ENCODE peak calls at places on chromosomes 4 and X, in six cellular contexts. One of them, this sample, is unnamed.

GRCh38 chrX:74449937-74450330 is 28.6 kb downstream of the SLC16A2 start:
- DNase-seq in AG10803: peak
- DNase-seq in body of pancreas: no peak
- DNase-seq in colonic mucosa: no peak
- DNase-seq in AG09309: peak
- DNase-seq in hepatocyte: no peak
- DNase-seq in this sample: no peak

GRCh38 chr4:947491-947971 is 15.3 kb downstream of the TMEM175 start:
- DNase-seq in body of pancreas: no peak
- DNase-seq in AG10803: no peak
- DNase-seq in hepatocyte: no peak
- DNase-seq in colonic mucosa: no peak
- DNase-seq in AG09309: no peak
- DNase-seq in this sample: no peak

GRCh38 chrX:104195489-104196084 is 29.3 kb downstream of the FAM199X start:
- DNase-seq in AG09309: peak
- DNase-seq in hepatocyte: peak
- DNase-seq in AG10803: peak
- DNase-seq in colonic mucosa: peak
- DNase-seq in body of pancreas: peak
- DNase-seq in this sample: peak

GRCh38 chr4:160811956-160812355 is 1351.8 kb downstream of the FSTL5 start:
- DNase-seq in AG09309: no peak
- DNase-seq in hepatocyte: no peak
- DNase-seq in AG10803: no peak
- DNase-seq in colonic mucosa: no peak
- DNase-seq in body of pancreas: no peak
- DNase-seq in this sample: no peak

GRCh38 chr4:77174426-77174825 is 17.4 kb downstream of the CCNG2 start:
- DNase-seq in hepatocyte: no peak
- DNase-seq in body of pancreas: no peak
- DNase-seq in colonic mucosa: no peak
- DNase-seq in AG10803: peak
- DNase-seq in AG09309: no peak
- DNase-seq in this sample: no peak

GRCh38 chrX:46575991-46576392 is 2.4 kb downstream of the CHST7 start:
- DNase-seq in AG09309: no peak
- DNase-seq in AG10803: peak
- DNase-seq in hepatocyte: no peak
- DNase-seq in body of pancreas: peak
- DNase-seq in colonic mucosa: peak
- DNase-seq in this sample: no peak

GRCh38 chr4:151700566-151701316 is 60.1 kb downstream of the GATB start:
- DNase-seq in AG10803: no peak
- DNase-seq in AG09309: no peak
- DNase-seq in colonic mucosa: no peak
- DNase-seq in body of pancreas: no peak
- DNase-seq in hepatocyte: no peak
- DNase-seq in this sample: no peak

GRCh38 chr4:150256841-150257273 is 178.6 kb downstream of the DCLK2 start:
- DNase-seq in colonic mucosa: peak
- DNase-seq in AG09309: no peak
- DNase-seq in hepatocyte: peak
- DNase-seq in AG10803: no peak
- DNase-seq in body of pancreas: no peak
- DNase-seq in this sample: no peak

GRCh38 chr4:126778348-126778747 is 854.4 kb upstream of the INTU start:
- DNase-seq in hepatocyte: no peak
- DNase-seq in colonic mucosa: no peak
- DNase-seq in AG10803: peak
- DNase-seq in AG09309: peak
- DNase-seq in body of pancreas: no peak
- DNase-seq in this sample: no peak

GRCh38 chrX:139720979-139721378 is 13.0 kb upstream of the MCF2 start:
- DNase-seq in colonic mucosa: no peak
- DNase-seq in AG09309: no peak
- DNase-seq in hepatocyte: no peak
- DNase-seq in body of pancreas: no peak
- DNase-seq in AG10803: no peak
- DNase-seq in this sample: no peak

DNA sequence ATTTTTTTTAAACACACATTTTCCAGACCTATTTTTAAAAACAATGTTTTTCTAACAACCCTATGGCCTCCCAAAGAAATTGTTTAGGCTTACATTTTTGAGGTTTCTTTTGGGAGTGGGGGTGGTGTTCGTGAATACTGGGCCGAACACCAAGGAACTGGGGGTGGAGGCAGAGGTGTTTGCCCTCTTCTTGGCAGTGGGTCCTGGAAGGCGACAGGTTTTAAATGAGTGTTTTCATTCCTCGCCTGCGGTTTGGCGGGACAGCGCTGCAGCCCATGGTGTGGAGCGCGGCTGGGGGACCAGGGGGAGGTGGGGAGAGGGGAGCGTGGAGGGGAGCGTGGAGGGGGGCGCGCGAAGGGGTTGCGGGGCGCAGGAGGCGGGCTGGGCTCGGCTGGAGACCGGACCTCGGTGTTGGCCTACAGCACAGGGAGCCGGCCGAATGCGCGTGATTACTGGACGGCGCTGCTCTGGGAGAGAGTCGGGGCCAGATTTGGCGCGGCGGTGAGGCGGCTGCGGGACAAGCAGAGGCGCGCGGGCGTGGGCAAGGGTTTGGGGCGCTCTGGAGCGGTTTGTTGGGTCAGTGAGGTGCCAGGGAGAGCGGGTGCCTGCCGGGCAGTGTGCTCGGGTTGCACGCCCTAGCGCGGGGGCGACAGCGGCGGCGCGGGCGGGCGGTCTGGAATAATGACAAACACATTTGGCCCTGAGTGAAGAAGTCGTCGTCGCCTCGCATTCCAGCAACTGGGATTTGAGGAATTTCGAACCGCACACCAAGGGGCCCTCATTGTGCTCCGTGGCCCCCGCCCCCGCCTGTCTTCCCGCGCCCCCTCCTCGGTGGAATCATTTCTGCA is 762 bp downstream of the PDGFRA start:
- DNase-seq in body of pancreas: no peak
- DNase-seq in colonic mucosa: no peak
- DNase-seq in hepatocyte: peak
- DNase-seq in AG09309: no peak
- DNase-seq in AG10803: peak
- DNase-seq in this sample: no peak
- H3K4me3 ChIP-seq in body of pancreas: no peak
- H3K4me3 ChIP-seq in colonic mucosa: peak
- H3K4me3 ChIP-seq in hepatocyte: peak
- H3K4me3 ChIP-seq in AG09309: peak
- H3K4me3 ChIP-seq in AG10803: peak
- H3K4me3 ChIP-seq in this sample: peak

GRCh38 chrX:43121637-43122036 is 343.7 kb upstream of the PPP1R2C start:
- DNase-seq in hepatocyte: no peak
- DNase-seq in body of pancreas: no peak
- DNase-seq in colonic mucosa: no peak
- DNase-seq in AG09309: no peak
- DNase-seq in AG10803: no peak
- DNase-seq in this sample: no peak
- TF ChIP-seq CTCF in hepatocyte: peak
- TF ChIP-seq CTCF in body of pancreas: no peak
- TF ChIP-seq CTCF in colonic mucosa: no peak
- TF ChIP-seq CTCF in AG09309: no peak
- TF ChIP-seq CTCF in AG10803: no peak
- TF ChIP-seq CTCF in this sample: no peak

GRCh38 chr4:140719693-140720092 is 36.5 kb downstream of the TBC1D9 start:
- DNase-seq in hepatocyte: no peak
- DNase-seq in AG09309: no peak
- DNase-seq in AG10803: no peak
- DNase-seq in body of pancreas: no peak
- DNase-seq in colonic mucosa: no peak
- DNase-seq in this sample: no peak

GRCh38 chr4:140719022-140719421 is 37.2 kb downstream of the TBC1D9 start:
- DNase-seq in AG10803: peak
- DNase-seq in colonic mucosa: no peak
- DNase-seq in hepatocyte: no peak
- DNase-seq in AG09309: no peak
- DNase-seq in body of pancreas: no peak
- DNase-seq in this sample: no peak

GRCh38 chr4:140721088-140721421 is 35.1 kb downstream of the TBC1D9 start:
- DNase-seq in AG09309: no peak
- DNase-seq in body of pancreas: no peak
- DNase-seq in AG10803: no peak
- DNase-seq in hepatocyte: no peak
- DNase-seq in colonic mucosa: no peak
- DNase-seq in this sample: no peak

GRCh38 chr4:140718240-140718639 is 37.9 kb downstream of the TBC1D9 start:
- DNase-seq in body of pancreas: no peak
- DNase-seq in AG09309: no peak
- DNase-seq in colonic mucosa: no peak
- DNase-seq in hepatocyte: no peak
- DNase-seq in AG10803: peak
- DNase-seq in this sample: no peak

DNA sequence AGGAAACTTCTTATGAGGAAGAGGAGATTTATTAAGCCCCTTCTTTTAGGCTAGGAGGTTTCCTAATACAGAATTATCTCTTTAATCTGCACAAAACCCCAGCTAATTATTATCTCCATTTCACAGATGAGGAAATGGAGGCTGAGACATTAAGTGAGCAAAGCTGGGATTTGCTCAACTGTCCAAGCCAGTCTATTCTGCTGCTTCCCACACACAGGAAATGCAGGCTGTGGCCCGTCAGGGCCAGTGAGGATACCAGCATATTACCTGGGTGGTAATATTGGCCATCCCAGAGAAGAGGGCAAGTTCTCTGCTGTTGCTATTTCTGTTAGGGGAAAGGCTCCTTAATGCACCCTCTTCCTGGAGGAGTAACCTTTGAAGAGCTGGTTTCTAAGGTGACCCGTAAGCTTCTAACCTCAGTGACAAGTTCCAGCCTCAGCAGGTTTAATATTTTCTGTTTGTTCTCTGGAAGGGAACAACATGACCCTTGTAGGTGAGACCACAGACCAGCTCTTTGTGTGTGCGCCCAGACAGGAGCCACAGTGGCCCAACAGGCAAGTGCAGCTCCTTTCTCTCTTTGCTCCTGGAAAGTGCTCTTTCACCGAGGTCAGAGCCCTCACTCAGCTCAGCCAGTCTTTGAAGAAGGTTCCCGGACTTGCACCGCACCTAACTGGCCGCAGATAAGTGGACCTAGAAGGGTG is 35.6 kb downstream of the TBC1D9 start:
- DNase-seq in AG10803: no peak
- DNase-seq in AG09309: no peak
- DNase-seq in body of pancreas: no peak
- DNase-seq in colonic mucosa: no peak
- DNase-seq in hepatocyte: no peak
- DNase-seq in this sample: no peak
- H3K4me3 ChIP-seq in AG10803: no peak
- H3K4me3 ChIP-seq in AG09309: no peak
- H3K4me3 ChIP-seq in body of pancreas: no peak
- H3K4me3 ChIP-seq in colonic mucosa: no peak
- H3K4me3 ChIP-seq in hepatocyte: no peak
- H3K4me3 ChIP-seq in this sample: no peak

DNA sequence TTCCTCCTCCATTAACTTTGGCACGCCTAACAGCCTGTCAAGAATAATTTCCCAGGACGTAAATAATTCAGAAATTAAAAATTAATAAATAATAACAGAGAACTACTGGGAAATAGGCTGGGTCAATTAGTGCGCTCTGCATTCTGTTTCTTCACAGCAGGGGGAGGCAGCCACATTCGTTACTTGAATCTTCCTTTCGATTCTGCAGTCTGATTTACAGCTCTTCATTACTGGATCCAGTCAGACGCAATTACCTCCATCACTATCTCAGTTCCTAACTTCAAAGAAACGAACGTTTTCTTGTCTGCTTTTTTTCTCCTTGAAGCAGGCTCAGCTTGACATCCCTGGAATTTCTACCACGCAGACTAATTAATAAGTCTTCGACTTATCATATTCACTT is 9.0 kb upstream of the RPL34 start:
- DNase-seq in colonic mucosa: no peak
- DNase-seq in AG10803: peak
- DNase-seq in body of pancreas: no peak
- DNase-seq in AG09309: no peak
- DNase-seq in hepatocyte: peak
- DNase-seq in this sample: no peak
- TF ChIP-seq CTCF in colonic mucosa: no peak
- TF ChIP-seq CTCF in AG10803: peak
- TF ChIP-seq CTCF in body of pancreas: no peak
- TF ChIP-seq CTCF in AG09309: peak
- TF ChIP-seq CTCF in hepatocyte: peak
- TF ChIP-seq CTCF in this sample: peak

GRCh38 chr4:148060264-148061138 is 328.6 kb downstream of the ARHGAP10 start:
- DNase-seq in colonic mucosa: peak
- DNase-seq in AG09309: no peak
- DNase-seq in body of pancreas: no peak
- DNase-seq in AG10803: no peak
- DNase-seq in hepatocyte: no peak
- DNase-seq in this sample: no peak
- H3K4me3 ChIP-seq in colonic mucosa: no peak
- H3K4me3 ChIP-seq in AG09309: no peak
- H3K4me3 ChIP-seq in body of pancreas: no peak
- H3K4me3 ChIP-seq in AG10803: no peak
- H3K4me3 ChIP-seq in hepatocyte: no peak
- H3K4me3 ChIP-seq in this sample: no peak

GRCh38 chr4:152735302-152735917 is 44.1 kb downstream of the TIGD4 start:
- DNase-seq in colonic mucosa: no peak
- DNase-seq in body of pancreas: no peak
- DNase-seq in hepatocyte: peak
- DNase-seq in AG09309: no peak
- DNase-seq in AG10803: peak
- DNase-seq in this sample: no peak
- TF ChIP-seq CTCF in colonic mucosa: peak
- TF ChIP-seq CTCF in body of pancreas: peak
- TF ChIP-seq CTCF in hepatocyte: peak
- TF ChIP-seq CTCF in AG09309: peak
- TF ChIP-seq CTCF in AG10803: peak
- TF ChIP-seq CTCF in this sample: peak

DNA sequence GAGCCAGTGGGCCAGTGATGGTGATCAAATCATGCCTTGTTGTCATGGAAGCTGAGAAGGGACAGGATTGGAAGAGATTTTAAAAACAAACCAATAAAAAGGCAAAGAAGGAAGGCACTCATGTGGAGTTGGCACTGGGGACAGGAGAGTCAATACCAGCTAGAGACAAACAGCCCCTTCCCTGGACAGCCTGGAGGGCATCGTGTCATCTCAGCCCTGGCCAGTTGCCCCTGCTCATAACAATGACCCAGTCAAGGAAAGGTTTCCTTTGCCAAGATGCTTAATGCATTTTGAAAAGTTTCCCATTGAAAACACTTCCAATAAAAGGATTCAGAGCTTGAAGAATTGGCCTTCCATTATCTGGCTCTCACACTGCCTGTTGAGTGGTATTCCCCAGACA is 55.5 kb downstream of the SCML1 start:
- DNase-seq in colonic mucosa: no peak
- DNase-seq in hepatocyte: no peak
- DNase-seq in AG09309: no peak
- DNase-seq in AG10803: no peak
- DNase-seq in body of pancreas: no peak
- DNase-seq in this sample: no peak
- H3K4me3 ChIP-seq in colonic mucosa: no peak
- H3K4me3 ChIP-seq in hepatocyte: no peak
- H3K4me3 ChIP-seq in AG09309: no peak
- H3K4me3 ChIP-seq in AG10803: no peak
- H3K4me3 ChIP-seq in body of pancreas: no peak
- H3K4me3 ChIP-seq in this sample: no peak